ENCODE peak calls at places on chromosomes 3 and 15, in seven cellular contexts. G, D, B, C, X, L and T are unnamed samples.
A peak's percentile ranks its signal among the peaks of the same experiment; 100 is the strongest.

GRCh38 chr3:109900774-109901173 is 563.4 kb upstream of the DPPA4 start:
- DNase-seq in G (no peak), D (no peak), B (no peak), C (no peak), X (no peak), L (no peak), T (no peak)

GRCh38 chr15:98930591-98930990 is 77.0 kb downstream of the PGPEP1L start:
- DNase-seq in G (no peak), D (no peak), B (no peak), C (no peak), X (no peak), L (no peak), T (no peak)

GRCh38 chr15:52789008-52789600 is 1.0 kb downstream of the ONECUT1 start:
- DNase-seq in G (no peak), D (no peak), B (no peak), C (no peak), X (no peak), L (no peak), T (no peak)

GRCh38 chr3:162538906-162539305 is 1042.3 kb downstream of the OTOL1 start:
- DNase-seq in G (no peak), D (no peak), B (no peak), C (no peak), X (no peak), L (no peak), T (no peak)

GRCh38 chr3:101850327-101851048 is 1.2 kb downstream of the NFKBIZ start:
- DNase-seq in G (no peak), D (no peak), B (peak; percentile 38), C (peak; percentile 86), X (no peak), L (no peak), T (no peak)

GRCh38 chr3:425094-425493 is 228.5 kb downstream of the CHL1 start:
- DNase-seq in G (no peak), D (no peak), B (no peak), C (no peak), X (no peak), L (no peak), T (no peak)

GRCh38 chr15:90099868-90100854 is 2.1 kb downstream of the IDH2 start:
- DNase-seq in G (no peak), D (no peak), B (no peak), C (peak; percentile 40), X (no peak), L (peak; percentile 86), T (no peak)

GRCh38 chr3:85709483-85709882 is 750.7 kb downstream of the CADM2 start:
- DNase-seq in G (no peak), D (no peak), B (no peak), C (no peak), X (no peak), L (no peak), T (no peak)

GRCh38 chr15:35496585-35496984 is 49.4 kb downstream of the DPH6 start:
- DNase-seq in G (no peak), D (no peak), B (peak; percentile 10), C (no peak), X (no peak), L (no peak), T (no peak)

GRCh38 chr3:14725564-14726420 is 50.9 kb downstream of the C3orf20 start:
- DNase-seq in G (peak; percentile 15), D (no peak), B (no peak), C (peak; percentile 58), X (peak; percentile 22), L (peak; percentile 25), T (no peak)

GRCh38 chr3:150038830-150039229 is 68.1 kb upstream of the PFN2 start:
- DNase-seq in G (no peak), D (no peak), B (no peak), C (no peak), X (no peak), L (peak; percentile 27), T (no peak)

GRCh38 chr3:161371441-161372320 is at the start of gene SPTSSB:
- DNase-seq in G (peak; percentile 71), D (no peak), B (peak; percentile 48), C (peak; percentile 18), X (peak; percentile 56), L (peak; percentile 59), T (peak; percentile 63)

GRCh38 chr3:52250122-52250521 is 4.6 kb downstream of the PPM1M start:
- DNase-seq in G (no peak), D (no peak), B (no peak), C (no peak), X (no peak), L (no peak), T (no peak)
- TF ChIP-seq CTCF in G (no peak), D (no peak), B (no peak), C (no peak), X (no peak), L (no peak), T (no peak)

DNA sequence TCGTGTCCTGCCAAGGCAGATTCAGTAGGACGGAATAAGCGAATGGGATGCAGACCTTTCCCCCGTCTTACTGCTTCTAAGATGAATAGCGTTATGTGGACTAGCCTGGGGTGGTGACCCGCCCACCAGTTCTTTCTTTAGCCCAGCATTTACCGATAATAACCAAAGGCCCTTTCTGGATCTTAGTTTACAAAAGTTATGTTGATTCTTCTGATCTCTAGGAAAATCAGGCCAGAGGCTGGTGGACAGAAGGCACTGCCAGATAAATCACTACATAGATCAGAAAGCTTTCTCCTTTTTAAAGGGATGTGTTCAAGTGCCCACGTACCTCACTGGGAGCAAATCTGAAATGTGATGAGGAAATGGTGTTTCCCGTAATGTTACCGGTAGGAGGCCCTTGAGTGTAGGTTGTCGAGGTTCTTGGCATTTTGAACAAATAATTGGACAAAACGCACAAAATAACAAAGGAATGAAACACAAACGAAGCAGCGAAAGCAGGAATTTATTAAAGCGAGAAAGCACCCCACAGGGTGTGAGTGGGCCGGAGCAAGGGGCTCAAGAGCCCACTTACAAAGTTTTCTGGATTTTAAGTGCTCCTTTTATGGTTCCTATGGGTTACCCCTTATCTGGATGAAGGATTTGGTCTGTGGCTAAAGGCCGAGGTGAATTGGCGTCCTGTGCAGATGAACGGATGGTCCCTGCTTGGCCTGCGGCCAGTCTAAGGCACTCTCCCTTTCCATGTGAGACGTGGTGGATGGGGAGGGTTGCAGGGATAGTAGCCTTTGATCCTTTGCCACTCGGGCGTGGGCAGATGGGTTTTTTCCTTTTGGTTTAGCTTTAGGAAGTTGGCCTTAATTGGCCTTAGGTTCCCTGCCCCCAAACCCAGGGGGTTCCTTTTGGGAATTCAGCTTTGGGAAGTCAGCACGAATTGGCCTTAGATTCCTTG is 977 bp downstream of the SNX1 start:
- DNase-seq in G (no peak), D (no peak), B (no peak), C (peak; percentile 49), X (peak; percentile 5), L (no peak), T (no peak)
- TF ChIP-seq CTCF in G (no peak), D (no peak), B (no peak), C (peak; percentile 14), X (peak; percentile 27), L (no peak), T (no peak)

DNA sequence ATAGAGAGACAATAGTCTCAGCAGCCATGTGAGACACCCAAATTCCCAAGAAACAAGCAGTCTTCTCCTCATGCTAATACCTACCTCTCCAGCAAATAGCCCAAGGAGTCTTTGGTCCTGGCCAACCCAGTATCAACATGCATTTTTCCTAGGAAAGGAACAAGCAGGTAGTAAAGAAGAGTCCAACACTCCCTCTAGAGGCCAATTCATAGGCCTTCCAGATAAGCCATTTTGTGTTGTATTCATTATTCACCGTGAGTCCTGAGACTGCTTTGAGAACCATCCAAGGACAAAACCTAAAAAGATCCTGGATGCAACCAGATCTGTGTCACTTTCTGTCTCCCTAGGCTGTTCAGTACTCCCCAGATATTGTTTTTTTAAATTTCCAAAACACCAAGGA is 63.6 kb upstream of the SNTN start:
- DNase-seq in G (no peak), D (no peak), B (no peak), C (no peak), X (no peak), L (no peak), T (no peak)
- TF ChIP-seq CTCF in G (no peak), D (no peak), B (no peak), C (no peak), X (no peak), L (no peak), T (no peak)

GRCh38 chr3:171614318-171614967 is 154.2 kb upstream of the TNIK start:
- DNase-seq in G (peak; percentile 59), D (no peak), B (peak; percentile 40), C (peak; percentile 62), X (peak; percentile 65), L (peak; percentile 19), T (peak; percentile 70)
- TF ChIP-seq CTCF in G (peak; percentile 66), D (no peak), B (peak; percentile 13), C (peak; percentile 73), X (peak; percentile 84), L (peak; percentile 36), T (peak; percentile 43)

GRCh38 chr15:59166156-59166555 is 40.5 kb upstream of the LDHAL6B start:
- DNase-seq in G (no peak), D (no peak), B (no peak), C (no peak), X (no peak), L (no peak), T (no peak)
- TF ChIP-seq CTCF in G (no peak), D (no peak), B (no peak), C (no peak), X (no peak), L (no peak), T (no peak)